ENCODE peak calls at places on chromosome 16, in six cellular contexts. F is fibroblast of the aortic adventitia, L is AG04449, G is upper lobe of right lung, S is choroid plexus epithelial cell, N is GM06990. X is an unnamed sample.

GRCh38 chr16:88533945-88534641 is 36.1 kb upstream of the ZC3H18 start:
- DNase-seq in F (peak), L (no peak), G (peak), S (peak), N (peak), X (no peak)

GRCh38 chr16:49599281-49599680 is 225.7 kb downstream of the C16orf78 start:
- DNase-seq in F (no peak), L (no peak), G (no peak), S (no peak), N (no peak), X (no peak)

GRCh38 chr16:68833251-68833650 is 10.1 kb upstream of the TANGO6 start:
- DNase-seq in F (no peak), L (no peak), G (no peak), S (no peak), N (no peak), X (no peak)

GRCh38 chr16:71630808-71631207 is 4.8 kb downstream of the MARVELD3 start:
- DNase-seq in F (no peak), L (no peak), G (no peak), S (no peak), N (no peak), X (no peak)

GRCh38 chr16:89143201-89143741 is 28.3 kb upstream of the CDH15 start:
- DNase-seq in F (no peak), L (no peak), G (peak), S (no peak), N (peak), X (no peak)

GRCh38 chr16:23823475-23824407 is 12.0 kb upstream of the PRKCB start:
- DNase-seq in F (no peak), L (no peak), G (no peak), S (no peak), N (no peak), X (no peak)

GRCh38 chr16:22847100-22847499 is 33.1 kb downstream of the HS3ST2 start:
- DNase-seq in F (no peak), L (no peak), G (no peak), S (no peak), N (no peak), X (no peak)

GRCh38 chr16:49778202-49778601 is 77.7 kb downstream of the ZNF423 start:
- DNase-seq in F (no peak), L (no peak), G (no peak), S (no peak), N (no peak), X (no peak)

GRCh38 chr16:17983847-17984639 is 352.5 kb downstream of the NPIPA8 start:
- DNase-seq in F (no peak), L (no peak), G (no peak), S (no peak), N (no peak), X (no peak)

GRCh38 chr16:63695347-63695746 is 1426.5 kb downstream of the CDH11 start:
- DNase-seq in F (no peak), L (no peak), G (no peak), S (no peak), N (no peak), X (no peak)

GRCh38 chr16:2874584-2875362 is 8.2 kb upstream of the FLYWCH2 start:
- DNase-seq in F (peak), L (no peak), G (peak), S (peak), N (peak), X (no peak)
- TF ChIP-seq CTCF in F (peak), L (peak), G (peak), S (peak), N (peak), X (peak)

DNA sequence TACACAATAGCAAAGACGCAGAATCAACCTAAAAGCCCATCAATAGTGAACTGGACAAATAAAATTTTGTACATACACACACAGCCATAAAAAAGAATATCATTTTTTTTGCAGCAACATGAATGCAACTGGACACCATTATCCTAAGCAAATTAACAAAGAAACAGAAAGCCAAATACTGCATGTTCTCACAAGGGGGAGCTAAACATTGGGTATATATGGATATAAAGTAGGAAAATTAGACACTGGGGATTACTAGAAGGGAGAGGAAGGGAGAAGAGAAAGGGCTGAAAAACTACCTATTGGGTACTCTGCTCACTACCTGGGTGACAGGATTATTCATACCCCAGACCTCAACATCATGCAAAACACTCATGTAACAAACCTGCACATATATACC is 28.2 kb downstream of the ADAMTS18 start:
- DNase-seq in F (no peak), L (no peak), G (no peak), S (peak), N (no peak), X (no peak)
- TF ChIP-seq CTCF in F (no peak), L (peak), G (no peak), S (peak), N (peak), X (no peak)

GRCh38 chr16:28924399-28924761 is 658 bp downstream of the RABEP2 start:
- DNase-seq in F (no peak), L (no peak), G (no peak), S (no peak), N (peak), X (no peak)
- TF ChIP-seq CTCF in F (no peak), L (no peak), G (peak), S (no peak), N (peak), X (no peak)

GRCh38 chr16:73743665-73744496 is 552.7 kb upstream of the PSMD7 start:
- DNase-seq in F (no peak), L (no peak), G (no peak), S (no peak), N (no peak), X (no peak)
- TF ChIP-seq CTCF in F (no peak), L (no peak), G (peak), S (no peak), N (no peak), X (no peak)

GRCh38 chr16:82177555-82177954 is 7.5 kb upstream of the MPHOSPH6 start:
- DNase-seq in F (no peak), L (no peak), G (no peak), S (no peak), N (no peak), X (no peak)
- TF ChIP-seq CTCF in F (no peak), L (no peak), G (no peak), S (no peak), N (no peak), X (no peak)